ENCODE peak calls at places on chromosomes 11 and 22, in five cellular contexts. One of them, this sample, is unnamed.

GRCh38 chr11:43904737-43905515 is 24.3 kb downstream of the ALKBH3 start:
- DNase-seq in CD4-positive, alpha-beta T cell: no peak
- DNase-seq in mucosa of gallbladder: no peak
- DNase-seq in PC-9: no peak
- DNase-seq in NCI-H510A: no peak
- DNase-seq in this sample: no peak

GRCh38 chr11:26896716-26897115 is 97.2 kb upstream of the FIBIN start:
- DNase-seq in PC-9: no peak
- DNase-seq in CD4-positive, alpha-beta T cell: no peak
- DNase-seq in mucosa of gallbladder: no peak
- DNase-seq in NCI-H510A: no peak
- DNase-seq in this sample: no peak

GRCh38 chr22:49297871-49298721 is 529.6 kb downstream of the BRD1 start:
- DNase-seq in PC-9: no peak
- DNase-seq in NCI-H510A: no peak
- DNase-seq in CD4-positive, alpha-beta T cell: peak; percentile 23
- DNase-seq in mucosa of gallbladder: peak; percentile 9
- DNase-seq in this sample: no peak

GRCh38 chr11:1293619-1294015 is 15.8 kb downstream of the TOLLIP start:
- DNase-seq in CD4-positive, alpha-beta T cell: no peak
- DNase-seq in PC-9: no peak
- DNase-seq in mucosa of gallbladder: no peak
- DNase-seq in NCI-H510A: no peak
- DNase-seq in this sample: no peak

GRCh38 chr11:1825039-1825740 is 9.6 kb upstream of the SYT8 start:
- DNase-seq in PC-9: peak; percentile 72
- DNase-seq in CD4-positive, alpha-beta T cell: no peak
- DNase-seq in mucosa of gallbladder: peak; percentile 26
- DNase-seq in NCI-H510A: no peak
- DNase-seq in this sample: no peak

GRCh38 chr11:124202951-124203350 is 19.8 kb downstream of the OR10D3 start:
- DNase-seq in PC-9: no peak
- DNase-seq in CD4-positive, alpha-beta T cell: no peak
- DNase-seq in mucosa of gallbladder: no peak
- DNase-seq in NCI-H510A: no peak
- DNase-seq in this sample: no peak

GRCh38 chr22:33896801-33897620 is 23.3 kb downstream of the LARGE1 start:
- DNase-seq in PC-9: no peak
- DNase-seq in CD4-positive, alpha-beta T cell: no peak
- DNase-seq in NCI-H510A: no peak
- DNase-seq in mucosa of gallbladder: no peak
- DNase-seq in this sample: no peak

GRCh38 chr11:11252403-11252802 is 100.6 kb downstream of the CSNK2A3 start:
- DNase-seq in PC-9: no peak
- DNase-seq in CD4-positive, alpha-beta T cell: no peak
- DNase-seq in NCI-H510A: peak; percentile 73
- DNase-seq in mucosa of gallbladder: no peak
- DNase-seq in this sample: no peak

GRCh38 chr22:48636746-48637145 is 1190.9 kb downstream of the BRD1 start:
- DNase-seq in PC-9: no peak
- DNase-seq in NCI-H510A: no peak
- DNase-seq in CD4-positive, alpha-beta T cell: no peak
- DNase-seq in mucosa of gallbladder: no peak
- DNase-seq in this sample: no peak

GRCh38 chr11:23897453-23898289 is 599.2 kb upstream of the LUZP2 start:
- DNase-seq in PC-9: no peak
- DNase-seq in mucosa of gallbladder: no peak
- DNase-seq in CD4-positive, alpha-beta T cell: no peak
- DNase-seq in NCI-H510A: no peak
- DNase-seq in this sample: no peak

GRCh38 chr11:79520086-79520485 is 79.3 kb upstream of the TENM4 start:
- DNase-seq in NCI-H510A: no peak
- DNase-seq in mucosa of gallbladder: no peak
- DNase-seq in PC-9: no peak
- DNase-seq in CD4-positive, alpha-beta T cell: no peak
- DNase-seq in this sample: no peak

GRCh38 chr11:46359936-46360335 is 12.7 kb downstream of the DGKZ start:
- DNase-seq in CD4-positive, alpha-beta T cell: no peak
- DNase-seq in NCI-H510A: no peak
- DNase-seq in PC-9: no peak
- DNase-seq in mucosa of gallbladder: no peak
- DNase-seq in this sample: no peak

GRCh38 chr22:49827853-49828598 is at the start of gene BRD1:
- DNase-seq in NCI-H510A: peak; percentile 20
- DNase-seq in mucosa of gallbladder: peak; percentile 52
- DNase-seq in CD4-positive, alpha-beta T cell: peak; percentile 66
- DNase-seq in PC-9: no peak
- DNase-seq in this sample: peak; percentile 66

GRCh38 chr11:10942621-10943020 is 84.8 kb upstream of the ZBED5 start:
- DNase-seq in NCI-H510A: no peak
- DNase-seq in mucosa of gallbladder: no peak
- DNase-seq in CD4-positive, alpha-beta T cell: no peak
- DNase-seq in PC-9: no peak
- DNase-seq in this sample: no peak

GRCh38 chr11:32434387-32435151 is 770 bp downstream of the WT1 start:
- DNase-seq in NCI-H510A: no peak
- DNase-seq in PC-9: no peak
- DNase-seq in mucosa of gallbladder: no peak
- DNase-seq in CD4-positive, alpha-beta T cell: no peak
- DNase-seq in this sample: no peak

GRCh38 chr11:92739020-92739419 is 230.4 kb upstream of the MTNR1B start:
- DNase-seq in CD4-positive, alpha-beta T cell: no peak
- DNase-seq in mucosa of gallbladder: no peak
- DNase-seq in PC-9: no peak
- DNase-seq in NCI-H510A: no peak
- DNase-seq in this sample: no peak

GRCh38 chr11:117862753-117863152 is 13.7 kb downstream of the FXYD6 start:
- DNase-seq in NCI-H510A: no peak
- DNase-seq in mucosa of gallbladder: no peak
- DNase-seq in CD4-positive, alpha-beta T cell: no peak
- DNase-seq in PC-9: no peak
- DNase-seq in this sample: no peak

GRCh38 chr11:57432017-57432590 is 5.2 kb upstream of the SLC43A3 start:
- DNase-seq in NCI-H510A: no peak
- DNase-seq in PC-9: no peak
- DNase-seq in CD4-positive, alpha-beta T cell: no peak
- DNase-seq in mucosa of gallbladder: no peak
- DNase-seq in this sample: no peak

GRCh38 chr22:47203554-47203991 is 441.1 kb downstream of the TBC1D22A start:
- DNase-seq in mucosa of gallbladder: no peak
- DNase-seq in PC-9: no peak
- DNase-seq in NCI-H510A: no peak
- DNase-seq in CD4-positive, alpha-beta T cell: no peak
- DNase-seq in this sample: no peak

GRCh38 chr22:26174280-26174679 is 5.0 kb downstream of the SEZ6L start:
- DNase-seq in PC-9: no peak
- DNase-seq in NCI-H510A: peak; percentile 23
- DNase-seq in mucosa of gallbladder: no peak
- DNase-seq in CD4-positive, alpha-beta T cell: no peak
- DNase-seq in this sample: no peak

GRCh38 chr11:73467505-73467904 is 91.3 kb downstream of the RELT start:
- DNase-seq in NCI-H510A: no peak
- DNase-seq in CD4-positive, alpha-beta T cell: no peak
- DNase-seq in PC-9: no peak
- DNase-seq in mucosa of gallbladder: no peak
- DNase-seq in this sample: no peak

GRCh38 chr22:29184886-29185575 is 20.7 kb upstream of the EMID1 start:
- DNase-seq in CD4-positive, alpha-beta T cell: no peak
- DNase-seq in PC-9: no peak
- DNase-seq in NCI-H510A: no peak
- DNase-seq in mucosa of gallbladder: no peak
- DNase-seq in this sample: no peak

GRCh38 chr11:46296520-46297448 is 19.3 kb downstream of the CREB3L1 start:
- DNase-seq in NCI-H510A: no peak
- DNase-seq in CD4-positive, alpha-beta T cell: no peak
- DNase-seq in PC-9: peak; percentile 78
- DNase-seq in mucosa of gallbladder: no peak
- DNase-seq in this sample: no peak

GRCh38 chr11:116037851-116038250 is 533.6 kb upstream of the CADM1 start:
- DNase-seq in PC-9: no peak
- DNase-seq in NCI-H510A: no peak
- DNase-seq in CD4-positive, alpha-beta T cell: no peak
- DNase-seq in mucosa of gallbladder: no peak
- DNase-seq in this sample: no peak

GRCh38 chr11:33344611-33345010 is 87.4 kb downstream of the HIPK3 start:
- DNase-seq in CD4-positive, alpha-beta T cell: no peak
- DNase-seq in NCI-H510A: no peak
- DNase-seq in mucosa of gallbladder: no peak
- DNase-seq in PC-9: no peak
- DNase-seq in this sample: no peak

GRCh38 chr22:22197993-22198402 is 46.6 kb upstream of the VPREB1 start:
- DNase-seq in mucosa of gallbladder: no peak
- DNase-seq in NCI-H510A: no peak
- DNase-seq in PC-9: no peak
- DNase-seq in CD4-positive, alpha-beta T cell: no peak
- DNase-seq in this sample: no peak

GRCh38 chr11:30017467-30017895 is 651 bp upstream of the KCNA4 start:
- DNase-seq in CD4-positive, alpha-beta T cell: no peak
- DNase-seq in mucosa of gallbladder: no peak
- DNase-seq in PC-9: no peak
- DNase-seq in NCI-H510A: no peak
- DNase-seq in this sample: no peak

GRCh38 chr11:116192509-116193206 is 580.1 kb downstream of the BUD13 start:
- DNase-seq in NCI-H510A: no peak
- DNase-seq in mucosa of gallbladder: no peak
- DNase-seq in CD4-positive, alpha-beta T cell: no peak
- DNase-seq in PC-9: no peak
- DNase-seq in this sample: no peak

GRCh38 chr11:44711772-44712608 is 14.8 kb upstream of the TSPAN18 start:
- DNase-seq in mucosa of gallbladder: no peak
- DNase-seq in CD4-positive, alpha-beta T cell: no peak
- DNase-seq in PC-9: no peak
- DNase-seq in NCI-H510A: no peak
- DNase-seq in this sample: no peak

GRCh38 chr11:17633279-17633986 is 85.9 kb upstream of the MYOD1 start:
- DNase-seq in CD4-positive, alpha-beta T cell: no peak
- DNase-seq in mucosa of gallbladder: no peak
- DNase-seq in NCI-H510A: no peak
- DNase-seq in PC-9: no peak
- DNase-seq in this sample: no peak

GRCh38 chr11:131481317-131481716 is 110.9 kb downstream of the NTM start:
- DNase-seq in NCI-H510A: no peak
- DNase-seq in CD4-positive, alpha-beta T cell: no peak
- DNase-seq in mucosa of gallbladder: no peak
- DNase-seq in PC-9: no peak
- DNase-seq in this sample: no peak

GRCh38 chr11:129992161-129992944 is 10.3 kb downstream of the PRDM10 start:
- DNase-seq in mucosa of gallbladder: peak; percentile 19
- DNase-seq in CD4-positive, alpha-beta T cell: peak; percentile 50
- DNase-seq in NCI-H510A: peak; percentile 53
- DNase-seq in PC-9: peak; percentile 5
- DNase-seq in this sample: no peak

GRCh38 chr22:27980424-27981148 is 61.5 kb upstream of the PITPNB start:
- DNase-seq in NCI-H510A: no peak
- DNase-seq in PC-9: no peak
- DNase-seq in mucosa of gallbladder: no peak
- DNase-seq in CD4-positive, alpha-beta T cell: no peak
- DNase-seq in this sample: no peak

GRCh38 chr22:50347157-50347556 is 4.0 kb downstream of the PPP6R2 start:
- DNase-seq in PC-9: no peak
- DNase-seq in NCI-H510A: no peak
- DNase-seq in CD4-positive, alpha-beta T cell: no peak
- DNase-seq in mucosa of gallbladder: no peak
- DNase-seq in this sample: no peak

GRCh38 chr11:134949716-134950115 is 537.7 kb upstream of the B3GAT1 start:
- DNase-seq in NCI-H510A: no peak
- DNase-seq in mucosa of gallbladder: no peak
- DNase-seq in CD4-positive, alpha-beta T cell: no peak
- DNase-seq in PC-9: no peak
- DNase-seq in this sample: no peak

GRCh38 chr11:106101370-106101769 is 23.9 kb downstream of the AASDHPPT start:
- DNase-seq in CD4-positive, alpha-beta T cell: no peak
- DNase-seq in mucosa of gallbladder: no peak
- DNase-seq in PC-9: no peak
- DNase-seq in NCI-H510A: no peak
- DNase-seq in this sample: no peak